ENCODE peak calls at places on chromosomes 2 and 18, in nine cellular contexts. One of them, this sample, is unnamed.

GRCh38 chr2:21782866-21783265 is 659.1 kb downstream of the TDRD15 start:
- DNase-seq in GM13976: no peak
- DNase-seq in DND-41: no peak
- DNase-seq in mesenchymal stem cell: no peak
- DNase-seq in NCI-H2081: no peak
- DNase-seq in activated CD4-positive, alpha-beta T cell treated with anti-CD3 and anti-CD28 coated beads, Interleukin-2, amount 10 ng/mL, durations not matched to agents 7 days and 5 days: no peak
- DNase-seq in left lung: no peak
- DNase-seq in cardiac fibroblast: no peak
- DNase-seq in thoracic aorta: no peak
- DNase-seq in this sample: no peak

GRCh38 chr2:169670215-169670651 is 24.0 kb downstream of the CFAP210 start:
- DNase-seq in cardiac fibroblast: peak; percentile 16
- DNase-seq in DND-41: no peak
- DNase-seq in thoracic aorta: no peak
- DNase-seq in activated CD4-positive, alpha-beta T cell treated with anti-CD3 and anti-CD28 coated beads, Interleukin-2, amount 10 ng/mL, durations not matched to agents 7 days and 5 days: no peak
- DNase-seq in NCI-H2081: no peak
- DNase-seq in GM13976: no peak
- DNase-seq in mesenchymal stem cell: peak; percentile 32
- DNase-seq in left lung: no peak
- DNase-seq in this sample: no peak

GRCh38 chr18:58392336-58393000 is 236.4 kb downstream of the ALPK2 start:
- DNase-seq in DND-41: no peak
- DNase-seq in left lung: no peak
- DNase-seq in thoracic aorta: no peak
- DNase-seq in NCI-H2081: no peak
- DNase-seq in mesenchymal stem cell: no peak
- DNase-seq in cardiac fibroblast: peak; percentile 49
- DNase-seq in GM13976: no peak
- DNase-seq in activated CD4-positive, alpha-beta T cell treated with anti-CD3 and anti-CD28 coated beads, Interleukin-2, amount 10 ng/mL, durations not matched to agents 7 days and 5 days: no peak
- DNase-seq in this sample: peak; percentile 50

GRCh38 chr2:242029422-242030225 is 160.1 kb downstream of the RTP5 start:
- DNase-seq in thoracic aorta: no peak
- DNase-seq in left lung: peak; percentile 53
- DNase-seq in mesenchymal stem cell: no peak
- DNase-seq in NCI-H2081: no peak
- DNase-seq in GM13976: no peak
- DNase-seq in DND-41: no peak
- DNase-seq in cardiac fibroblast: no peak
- DNase-seq in activated CD4-positive, alpha-beta T cell treated with anti-CD3 and anti-CD28 coated beads, Interleukin-2, amount 10 ng/mL, durations not matched to agents 7 days and 5 days: no peak
- DNase-seq in this sample: no peak

GRCh38 chr2:31253344-31254155 is 19.6 kb downstream of the EHD3 start:
- DNase-seq in thoracic aorta: no peak
- DNase-seq in NCI-H2081: no peak
- DNase-seq in cardiac fibroblast: no peak
- DNase-seq in activated CD4-positive, alpha-beta T cell treated with anti-CD3 and anti-CD28 coated beads, Interleukin-2, amount 10 ng/mL, durations not matched to agents 7 days and 5 days: no peak
- DNase-seq in DND-41: no peak
- DNase-seq in mesenchymal stem cell: no peak
- DNase-seq in left lung: no peak
- DNase-seq in GM13976: no peak
- DNase-seq in this sample: no peak

GRCh38 chr18:44536041-44536440 is 144.6 kb upstream of the SETBP1 start:
- DNase-seq in DND-41: no peak
- DNase-seq in cardiac fibroblast: peak; percentile 62
- DNase-seq in left lung: no peak
- DNase-seq in activated CD4-positive, alpha-beta T cell treated with anti-CD3 and anti-CD28 coated beads, Interleukin-2, amount 10 ng/mL, durations not matched to agents 7 days and 5 days: no peak
- DNase-seq in mesenchymal stem cell: no peak
- DNase-seq in thoracic aorta: no peak
- DNase-seq in GM13976: no peak
- DNase-seq in NCI-H2081: no peak
- DNase-seq in this sample: no peak

GRCh38 chr2:19846030-19846429 is 55.8 kb downstream of the TTC32 start:
- DNase-seq in activated CD4-positive, alpha-beta T cell treated with anti-CD3 and anti-CD28 coated beads, Interleukin-2, amount 10 ng/mL, durations not matched to agents 7 days and 5 days: no peak
- DNase-seq in cardiac fibroblast: no peak
- DNase-seq in thoracic aorta: no peak
- DNase-seq in mesenchymal stem cell: no peak
- DNase-seq in NCI-H2081: no peak
- DNase-seq in DND-41: no peak
- DNase-seq in left lung: no peak
- DNase-seq in GM13976: no peak
- DNase-seq in this sample: no peak

GRCh38 chr2:237600205-237600846 is 9.8 kb upstream of the RAB17 start:
- DNase-seq in GM13976: no peak
- DNase-seq in left lung: no peak
- DNase-seq in cardiac fibroblast: peak; percentile 79
- DNase-seq in mesenchymal stem cell: no peak
- DNase-seq in thoracic aorta: no peak
- DNase-seq in NCI-H2081: no peak
- DNase-seq in DND-41: no peak
- DNase-seq in activated CD4-positive, alpha-beta T cell treated with anti-CD3 and anti-CD28 coated beads, Interleukin-2, amount 10 ng/mL, durations not matched to agents 7 days and 5 days: no peak
- DNase-seq in this sample: no peak

GRCh38 chr2:132943829-132944228 is 273.8 kb upstream of the LYPD1 start:
- DNase-seq in thoracic aorta: no peak
- DNase-seq in NCI-H2081: no peak
- DNase-seq in cardiac fibroblast: peak; percentile 56
- DNase-seq in GM13976: no peak
- DNase-seq in activated CD4-positive, alpha-beta T cell treated with anti-CD3 and anti-CD28 coated beads, Interleukin-2, amount 10 ng/mL, durations not matched to agents 7 days and 5 days: no peak
- DNase-seq in left lung: no peak
- DNase-seq in mesenchymal stem cell: no peak
- DNase-seq in DND-41: no peak
- DNase-seq in this sample: no peak

GRCh38 chr2:190359896-190360376 is 16.5 kb downstream of the INPP1 start:
- DNase-seq in mesenchymal stem cell: peak; percentile 74
- DNase-seq in GM13976: peak; percentile 36
- DNase-seq in cardiac fibroblast: peak; percentile 62
- DNase-seq in thoracic aorta: peak; percentile 37
- DNase-seq in left lung: no peak
- DNase-seq in activated CD4-positive, alpha-beta T cell treated with anti-CD3 and anti-CD28 coated beads, Interleukin-2, amount 10 ng/mL, durations not matched to agents 7 days and 5 days: peak; percentile 71
- DNase-seq in DND-41: peak; percentile 72
- DNase-seq in NCI-H2081: peak; percentile 36
- DNase-seq in this sample: no peak

GRCh38 chr2:204401114-204401513 is 144.2 kb upstream of the PARD3B start:
- DNase-seq in GM13976: no peak
- DNase-seq in NCI-H2081: no peak
- DNase-seq in DND-41: no peak
- DNase-seq in left lung: no peak
- DNase-seq in mesenchymal stem cell: no peak
- DNase-seq in cardiac fibroblast: no peak
- DNase-seq in activated CD4-positive, alpha-beta T cell treated with anti-CD3 and anti-CD28 coated beads, Interleukin-2, amount 10 ng/mL, durations not matched to agents 7 days and 5 days: no peak
- DNase-seq in thoracic aorta: no peak
- DNase-seq in this sample: no peak

GRCh38 chr18:62596145-62597005 is 73.5 kb downstream of the ZCCHC2 start:
- DNase-seq in activated CD4-positive, alpha-beta T cell treated with anti-CD3 and anti-CD28 coated beads, Interleukin-2, amount 10 ng/mL, durations not matched to agents 7 days and 5 days: no peak
- DNase-seq in thoracic aorta: no peak
- DNase-seq in GM13976: peak; percentile 57
- DNase-seq in NCI-H2081: no peak
- DNase-seq in cardiac fibroblast: peak; percentile 24
- DNase-seq in DND-41: no peak
- DNase-seq in left lung: no peak
- DNase-seq in mesenchymal stem cell: peak; percentile 22
- DNase-seq in this sample: no peak

GRCh38 chr2:181517685-181518301 is 60.6 kb downstream of the ITGA4 start:
- DNase-seq in GM13976: no peak
- DNase-seq in left lung: no peak
- DNase-seq in DND-41: peak; percentile 42
- DNase-seq in activated CD4-positive, alpha-beta T cell treated with anti-CD3 and anti-CD28 coated beads, Interleukin-2, amount 10 ng/mL, durations not matched to agents 7 days and 5 days: no peak
- DNase-seq in cardiac fibroblast: peak; percentile 24
- DNase-seq in NCI-H2081: no peak
- DNase-seq in mesenchymal stem cell: no peak
- DNase-seq in thoracic aorta: no peak
- DNase-seq in this sample: no peak

GRCh38 chr2:201798252-201798918 is 8.0 kb upstream of the CDK15 start:
- DNase-seq in left lung: no peak
- DNase-seq in activated CD4-positive, alpha-beta T cell treated with anti-CD3 and anti-CD28 coated beads, Interleukin-2, amount 10 ng/mL, durations not matched to agents 7 days and 5 days: no peak
- DNase-seq in mesenchymal stem cell: peak; percentile 81
- DNase-seq in GM13976: no peak
- DNase-seq in cardiac fibroblast: peak; percentile 79
- DNase-seq in DND-41: no peak
- DNase-seq in thoracic aorta: no peak
- DNase-seq in NCI-H2081: no peak
- DNase-seq in this sample: no peak

GRCh38 chr18:59049726-59050660 is 89.7 kb upstream of the SEC11C start:
- DNase-seq in thoracic aorta: no peak
- DNase-seq in cardiac fibroblast: no peak
- DNase-seq in GM13976: no peak
- DNase-seq in left lung: no peak
- DNase-seq in NCI-H2081: no peak
- DNase-seq in mesenchymal stem cell: no peak
- DNase-seq in activated CD4-positive, alpha-beta T cell treated with anti-CD3 and anti-CD28 coated beads, Interleukin-2, amount 10 ng/mL, durations not matched to agents 7 days and 5 days: no peak
- DNase-seq in DND-41: no peak
- DNase-seq in this sample: no peak

GRCh38 chr2:79857888-79858287 is 345.0 kb downstream of the CTNNA2 start:
- DNase-seq in DND-41: no peak
- DNase-seq in cardiac fibroblast: no peak
- DNase-seq in left lung: peak; percentile 67
- DNase-seq in thoracic aorta: no peak
- DNase-seq in mesenchymal stem cell: no peak
- DNase-seq in GM13976: no peak
- DNase-seq in activated CD4-positive, alpha-beta T cell treated with anti-CD3 and anti-CD28 coated beads, Interleukin-2, amount 10 ng/mL, durations not matched to agents 7 days and 5 days: no peak
- DNase-seq in NCI-H2081: no peak
- DNase-seq in this sample: no peak

GRCh38 chr2:163467206-163467605 is 268.6 kb downstream of the FIGN start:
- DNase-seq in activated CD4-positive, alpha-beta T cell treated with anti-CD3 and anti-CD28 coated beads, Interleukin-2, amount 10 ng/mL, durations not matched to agents 7 days and 5 days: no peak
- DNase-seq in left lung: peak; percentile 51
- DNase-seq in thoracic aorta: no peak
- DNase-seq in GM13976: no peak
- DNase-seq in NCI-H2081: peak; percentile 53
- DNase-seq in cardiac fibroblast: no peak
- DNase-seq in mesenchymal stem cell: no peak
- DNase-seq in DND-41: no peak
- DNase-seq in this sample: no peak

GRCh38 chr2:29892576-29892975 is 28.8 kb downstream of the ALK start:
- DNase-seq in GM13976: no peak
- DNase-seq in left lung: no peak
- DNase-seq in NCI-H2081: no peak
- DNase-seq in cardiac fibroblast: no peak
- DNase-seq in mesenchymal stem cell: no peak
- DNase-seq in DND-41: no peak
- DNase-seq in activated CD4-positive, alpha-beta T cell treated with anti-CD3 and anti-CD28 coated beads, Interleukin-2, amount 10 ng/mL, durations not matched to agents 7 days and 5 days: no peak
- DNase-seq in thoracic aorta: no peak
- DNase-seq in this sample: no peak

This sample was measured in NT2/D1.